ENCODE peak calls at places on chromosomes 1 and 21, in five cellular contexts. S is upper lobe of right lung, U is brain microvascular endothelial cell, B is HL-60, L is foreskin fibroblast. F is an unnamed sample.

GRCh38 chr1:179825201-179825600 is 52.4 kb downstream of the TOR1AIP2 start:
- DNase-seq in S (no peak), B (no peak), U (no peak), L (no peak), F (no peak)

GRCh38 chr1:8955367-8955766 is 9.7 kb downstream of the CA6 start:
- DNase-seq in S (no peak), U (no peak), B (no peak), L (no peak), F (peak; percentile 29)

GRCh38 chr21:45331521-45332257 is 44.0 kb upstream of the POFUT2 start:
- DNase-seq in B (no peak), U (no peak), L (no peak), S (peak; percentile 50), F (no peak)

GRCh38 chr1:165598676-165599059 is 32.4 kb upstream of the MGST3 start:
- DNase-seq in B (no peak), L (no peak), U (no peak), S (no peak), F (no peak)

GRCh38 chr1:170556910-170557309 is 24.9 kb downstream of the GORAB start:
- DNase-seq in S (no peak), B (no peak), L (peak; percentile 89), U (no peak), F (peak; percentile 74)

GRCh38 chr1:32741067-32741416 is 38.5 kb upstream of the SYNC start:
- DNase-seq in U (no peak), S (no peak), L (no peak), B (no peak), F (no peak)

GRCh38 chr1:10918531-10918930 is 93.9 kb upstream of the TARDBP start:
- DNase-seq in S (peak; percentile 11), U (peak; percentile 59), B (no peak), L (no peak), F (no peak)

GRCh38 chr1:89843279-89844121 is 22.7 kb downstream of the LRRC8D start:
- DNase-seq in S (peak; percentile 81), L (peak; percentile 73), B (peak; percentile 81), U (peak; percentile 54), F (peak; percentile 69)

GRCh38 chr1:109256971-109257681 is 7.8 kb downstream of the CELSR2 start:
- DNase-seq in U (no peak), L (no peak), S (no peak), B (no peak), F (peak; percentile 99)

GRCh38 chr1:214542275-214543199 is 8.9 kb downstream of the PTPN14 start:
- DNase-seq in S (no peak), B (no peak), U (no peak), L (no peak), F (no peak)

GRCh38 chr1:63255153-63255552 is 67.2 kb upstream of the FOXD3 start:
- DNase-seq in U (no peak), B (no peak), L (no peak), S (no peak), F (peak; percentile 38)

GRCh38 chr1:228145498-228146425 is 4.0 kb upstream of the GJC2 start:
- DNase-seq in B (no peak), S (no peak), U (no peak), L (no peak), F (no peak)

GRCh38 chr1:197444754-197445153 is 176.7 kb downstream of the CRB1 start:
- DNase-seq in S (no peak), B (no peak), L (peak; percentile 10), U (no peak), F (peak; percentile 49)

GRCh38 chr1:90340604-90341003 is 345.7 kb downstream of the ZNF326 start:
- DNase-seq in L (no peak), U (no peak), S (no peak), B (peak; percentile 23), F (no peak)

GRCh38 chr1:15994590-15995351 is 9.3 kb upstream of the SRARP start:
- DNase-seq in U (peak; percentile 48), L (peak; percentile 55), S (peak; percentile 83), B (peak; percentile 21), F (peak; percentile 68)

GRCh38 chr1:12518956-12519707 is 98.9 kb downstream of the DHRS3 start:
- DNase-seq in S (no peak), L (peak; percentile 50), U (peak; percentile 81), B (no peak), F (no peak)

GRCh38 chr1:182385885-182386853 is 5.4 kb downstream of the GLUL start:
- DNase-seq in S (no peak), L (no peak), U (no peak), B (no peak), F (no peak)
- H3K4me3 ChIP-seq in S (no peak overlapping the region), L (no peak overlapping the region), U (no peak overlapping the region), B (no peak overlapping the region), F (no peak overlapping the region)

DNA sequence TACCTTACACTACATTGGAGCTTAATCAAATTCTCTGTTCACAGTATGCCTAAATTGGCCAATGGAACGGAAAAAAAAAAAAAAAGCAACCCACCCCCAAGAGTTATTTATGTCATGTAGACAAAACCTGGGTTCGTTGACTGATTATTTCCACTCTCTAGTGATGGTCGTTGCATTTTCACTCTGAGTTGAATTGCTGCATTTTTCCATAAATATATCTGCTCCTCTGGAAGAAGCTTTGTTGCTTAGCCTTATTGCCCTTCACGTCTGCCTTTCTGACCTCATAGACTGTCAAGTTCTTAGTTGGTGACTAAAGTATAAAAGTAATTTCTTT is 90.2 kb upstream of the RUNX1 start:
- DNase-seq in B (no peak), U (no peak), S (no peak), L (no peak), F (no peak)
- H3K4me3 ChIP-seq in B (no peak overlapping the region), U (no peak overlapping the region), S (no peak overlapping the region), L (no peak overlapping the region), F (no peak overlapping the region)

GRCh38 chr1:74969566-74970135 is 164.5 kb upstream of the LHX8 start:
- DNase-seq in U (no peak), L (no peak), S (no peak), B (no peak), F (no peak)
- H3K4me3 ChIP-seq in U (no peak overlapping the region), L (no peak overlapping the region), S (no peak overlapping the region), B (no peak overlapping the region), F (no peak overlapping the region)

GRCh38 chr1:106022312-106022902 is 1034.1 kb upstream of the PRMT6 start:
- DNase-seq in B (no peak), S (no peak), U (no peak), L (no peak), F (peak; percentile 12)
- H3K4me3 ChIP-seq in B (no peak overlapping the region), S (no peak overlapping the region), U (no peak overlapping the region), L (no peak overlapping the region), F (no peak overlapping the region)

DNA sequence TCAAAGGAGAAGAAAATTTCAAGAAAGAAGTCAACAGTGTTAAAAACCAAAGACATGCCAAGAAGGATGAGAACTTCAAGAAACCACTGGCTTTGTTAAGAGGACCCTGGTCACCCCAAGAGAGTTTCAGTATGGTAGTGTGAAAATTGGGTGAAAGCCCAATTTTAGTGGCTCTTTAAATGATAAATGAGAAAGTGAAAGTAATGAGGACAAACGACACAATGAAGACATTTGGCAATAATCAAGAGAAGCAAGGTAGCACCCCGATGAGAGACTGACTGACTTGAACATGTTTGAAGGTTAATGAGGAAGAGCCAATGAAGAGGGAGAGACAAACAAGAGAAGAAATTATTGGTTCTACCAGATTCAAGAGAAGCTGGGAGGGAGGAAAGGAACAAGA is 36.9 kb downstream of the DNASE2B start:
- DNase-seq in L (no peak), U (no peak), B (no peak), S (no peak), F (no peak)
- H3K4me3 ChIP-seq in L (no peak overlapping the region), U (no peak overlapping the region), B (no peak overlapping the region), S (no peak overlapping the region), F (no peak overlapping the region)

GRCh38 chr1:205043866-205044265 is 854 bp downstream of the CNTN2 start:
- DNase-seq in L (no peak), U (no peak), B (no peak), S (no peak), F (no peak)
- H3K4me3 ChIP-seq in L (no peak overlapping the region), U (no peak overlapping the region), B (no peak overlapping the region), S (no peak overlapping the region), F (no peak overlapping the region)

GRCh38 chr1:244674446-244674845 is 21.5 kb downstream of the DESI2 start:
- DNase-seq in B (no peak), L (no peak), U (peak; percentile 32), S (no peak), F (peak; percentile 45)
- H3K4me3 ChIP-seq in B (no peak overlapping the region), L (no peak overlapping the region), U (no peak overlapping the region), S (no peak overlapping the region), F (no peak overlapping the region)

DNA sequence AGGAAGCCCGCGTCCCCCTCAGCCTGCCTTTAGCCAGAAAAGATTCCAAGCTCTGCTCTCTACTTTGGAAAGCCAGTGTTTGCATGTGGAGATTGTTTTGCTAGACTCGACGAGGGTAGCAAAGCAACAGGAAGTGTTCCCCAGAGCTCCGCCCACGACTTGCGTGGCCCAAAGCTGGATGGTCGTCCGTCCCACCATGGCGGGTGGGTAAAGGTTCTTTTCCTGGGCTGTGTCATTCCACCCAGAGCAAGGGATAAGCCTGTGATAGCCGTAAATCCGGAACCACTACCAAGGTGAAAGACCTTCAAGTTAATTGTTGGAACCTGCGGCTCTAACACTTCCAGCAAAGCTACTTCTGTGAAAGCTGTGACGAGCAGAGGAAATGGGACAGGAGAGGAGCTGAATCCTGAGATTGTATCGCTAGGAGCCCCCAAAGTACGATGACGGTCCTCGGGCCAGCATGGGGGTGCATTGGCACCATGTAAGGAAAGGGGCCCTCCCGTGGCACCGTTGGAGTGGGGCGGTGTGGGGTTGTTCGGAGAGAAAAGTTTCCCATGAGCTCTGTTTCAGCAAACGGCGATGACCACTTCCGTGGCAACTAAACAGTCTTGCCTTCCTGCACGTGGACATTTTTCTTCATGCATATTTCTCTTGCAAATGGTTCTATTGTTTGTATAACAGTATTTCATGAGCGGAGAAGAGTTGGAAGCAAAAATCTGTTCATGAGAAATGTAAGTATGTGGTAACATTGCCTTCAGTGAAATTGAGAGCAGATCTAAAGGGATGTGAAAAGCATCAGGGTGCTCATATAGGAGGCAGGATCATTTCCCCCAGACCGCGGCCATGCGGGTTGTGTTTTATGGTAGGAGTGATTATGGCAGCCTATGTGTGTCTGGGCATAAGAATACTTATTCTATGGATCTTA is 8.3 kb downstream of the MX2 start:
- DNase-seq in U (no peak), S (peak; percentile 66), B (no peak), L (no peak), F (no peak)
- H3K4me3 ChIP-seq in U (no peak overlapping the region), S (peak overlapping the region; percentile 32), B (no peak overlapping the region), L (no peak overlapping the region), F (no peak overlapping the region)

DNA sequence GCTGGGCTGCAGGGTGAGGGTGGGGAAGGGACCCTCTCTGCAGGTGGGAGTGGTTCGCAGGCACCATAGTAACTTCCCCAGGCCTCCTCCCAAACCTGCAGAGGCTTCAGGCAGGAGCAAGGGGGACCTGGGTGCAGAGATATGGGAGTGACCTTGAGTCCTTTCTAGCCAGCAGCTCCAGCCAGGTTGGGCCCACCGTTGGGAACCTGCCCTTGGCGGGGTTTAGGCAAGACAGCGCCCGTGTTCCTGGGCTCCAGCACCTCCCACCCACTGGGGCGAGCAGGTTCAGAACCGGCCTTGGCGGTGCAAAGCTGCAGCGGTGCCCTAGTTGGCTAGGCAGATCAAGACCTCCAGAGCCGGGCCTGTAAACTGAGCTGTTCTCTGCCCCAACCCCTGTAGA is 2.2 kb upstream of the PRDM16 start:
- DNase-seq in U (no peak), L (no peak), B (no peak), S (peak; percentile 63), F (no peak)
- H3K4me3 ChIP-seq in U (no peak overlapping the region), L (no peak overlapping the region), B (no peak overlapping the region), S (no peak overlapping the region), F (no peak overlapping the region)

DNA sequence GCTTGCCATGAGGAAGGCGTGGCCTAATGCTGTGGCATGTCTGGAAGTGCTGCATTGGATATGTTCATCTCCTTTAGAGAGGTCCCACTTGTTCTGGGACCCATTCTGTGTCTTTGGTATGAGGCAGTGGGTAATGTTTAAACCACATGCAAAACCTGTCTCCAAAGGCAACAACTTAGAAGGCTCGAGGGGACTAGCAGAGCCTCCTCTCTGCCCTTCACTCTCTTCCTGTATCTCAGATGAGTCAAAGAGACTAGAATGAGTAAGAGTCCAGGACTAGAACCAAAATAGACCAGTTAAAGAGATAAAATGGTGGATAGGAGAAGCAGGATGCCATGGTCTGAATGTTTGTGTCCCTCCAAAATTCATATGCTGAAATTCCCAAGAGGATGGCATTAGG is 220.8 kb upstream of the KIAA0040 start:
- DNase-seq in L (no peak), B (no peak), S (no peak), U (no peak), F (no peak)
- H3K4me3 ChIP-seq in L (no peak overlapping the region), B (no peak overlapping the region), S (no peak overlapping the region), U (no peak overlapping the region), F (no peak overlapping the region)

F was measured in epithelial cell of esophagus.